ENCODE peak calls at places on chromosomes 12 and 14, in six cellular contexts. V is left cardiac atrium, H is HepG2, Z is AG09309, N is HS-5, U is C1 segment of cervical spinal cord. C is an unnamed sample.
A peak's percentile ranks its signal among the peaks of the same experiment; 100 is the strongest.

GRCh38 chr12:88472775-88473174 is 107.5 kb downstream of the KITLG start:
- DNase-seq in V (no peak), H (no peak), Z (no peak), N (peak; percentile 36), U (no peak), C (no peak)

GRCh38 chr12:120013659-120014380 is 24.8 kb downstream of the BICDL1 start:
- DNase-seq in V (no peak), H (peak; percentile 78), Z (no peak), N (no peak), U (no peak), C (no peak)

GRCh38 chr12:122087431-122088180 is 9.1 kb downstream of the MLXIP start:
- DNase-seq in V (no peak), H (no peak), Z (no peak), N (no peak), U (no peak), C (no peak)

GRCh38 chr12:117063162-117063911 is 35.9 kb downstream of the TESC start:
- DNase-seq in V (no peak), H (no peak), Z (no peak), N (no peak), U (peak; percentile 34), C (no peak)

GRCh38 chr12:93402333-93403311 is 24.9 kb downstream of the NUDT4 start:
- DNase-seq in V (no peak), H (no peak), Z (no peak), N (no peak), U (no peak), C (no peak)

GRCh38 chr12:39541471-39541870 is 78.1 kb downstream of the ABCD2 start:
- DNase-seq in V (no peak), H (no peak), Z (no peak), N (no peak), U (no peak), C (no peak)

GRCh38 chr12:69026341-69026740 is 93.4 kb upstream of the CPM start:
- DNase-seq in V (no peak), H (no peak), Z (no peak), N (no peak), U (no peak), C (no peak)

GRCh38 chr14:104524726-104525125 is 54.8 kb upstream of the C14orf180 start:
- DNase-seq in V (no peak), H (no peak), Z (no peak), N (no peak), U (no peak), C (no peak)

GRCh38 chr12:116317986-116318737 is 40.7 kb upstream of the MED13L start:
- DNase-seq in V (no peak), H (no peak), Z (no peak), N (no peak), U (no peak), C (no peak)

GRCh38 chr12:124756151-124756550 is 107.5 kb downstream of the SCARB1 start:
- DNase-seq in V (no peak), H (no peak), Z (no peak), N (no peak), U (no peak), C (no peak)

GRCh38 chr12:84599539-84599938 is 313.1 kb downstream of the SLC6A15 start:
- DNase-seq in V (no peak), H (no peak), Z (peak; percentile 7), N (no peak), U (no peak), C (no peak)

GRCh38 chr12:52182898-52183543 is 8.8 kb downstream of the KRT80 start:
- DNase-seq in V (no peak), H (no peak), Z (no peak), N (no peak), U (no peak), C (no peak)

GRCh38 chr14:75277796-75278421 is 719 bp upstream of the FOS start:
- DNase-seq in V (no peak), H (no peak), Z (no peak), N (no peak), U (no peak), C (no peak)

GRCh38 chr12:6735448-6736191 is 11.8 kb downstream of the COPS7A start:
- DNase-seq in V (peak; percentile 71), H (peak; percentile 46), Z (no peak), N (peak; percentile 52), U (peak; percentile 11), C (no peak)

GRCh38 chr14:51593397-51593796 is 58.3 kb upstream of the FRMD6 start:
- DNase-seq in V (no peak), H (no peak), Z (no peak), N (no peak), U (no peak), C (no peak)

GRCh38 chr12:120067084-120067869 is 49.3 kb downstream of the RAB35 start:
- DNase-seq in V (no peak), H (no peak), Z (no peak), N (no peak), U (no peak), C (no peak)

GRCh38 chr14:36238666-36239363 is 62.3 kb upstream of the PTCSC3 start:
- DNase-seq in V (no peak), H (no peak), Z (peak; percentile 75), N (peak; percentile 16), U (no peak), C (no peak)

GRCh38 chr12:132511516-132512196 is 21.7 kb downstream of the FBRSL1 start:
- DNase-seq in V (no peak), H (no peak), Z (no peak), N (no peak), U (no peak), C (no peak)

GRCh38 chr14:58607571-58608317 is 30.0 kb upstream of the DACT1 start:
- DNase-seq in V (no peak), H (no peak), Z (peak; percentile 44), N (peak; percentile 61), U (no peak), C (no peak)

GRCh38 chr14:42884100-42884499 is 1277.4 kb downstream of the LRFN5 start:
- DNase-seq in V (no peak), H (no peak), Z (no peak), N (peak; percentile 64), U (no peak), C (no peak)

GRCh38 chr14:67187210-67187609 is 2.0 kb upstream of the GARIN2 start:
- DNase-seq in V (no peak), H (peak; percentile 38), Z (peak; percentile 45), N (peak; percentile 61), U (no peak), C (peak; percentile 11)

GRCh38 chr14:28867571-28867970 is 101.0 kb downstream of the FOXG1 start:
- DNase-seq in V (no peak), H (no peak), Z (no peak), N (no peak), U (no peak), C (no peak)

GRCh38 chr12:98997-99396 is 32.4 kb downstream of the IQSEC3 start:
- DNase-seq in V (no peak), H (no peak), Z (no peak), N (no peak), U (no peak), C (no peak)

GRCh38 chr12:92602476-92602875 is 100.3 kb upstream of the PLEKHG7 start:
- DNase-seq in V (no peak), H (no peak), Z (peak; percentile 84), N (peak; percentile 94), U (no peak), C (no peak)

GRCh38 chr12:84842406-84843013 is 70.1 kb downstream of the SLC6A15 start:
- DNase-seq in V (no peak), H (peak; percentile 16), Z (peak; percentile 23), N (peak; percentile 34), U (no peak), C (peak; percentile 12)

GRCh38 chr14:105283899-105284298 is 16.9 kb downstream of the BRF1 start:
- DNase-seq in V (no peak), H (no peak), Z (no peak), N (no peak), U (no peak), C (no peak)

GRCh38 chr12:108701779-108702435 is 29.4 kb downstream of the CORO1C start:
- DNase-seq in V (no peak), H (no peak), Z (no peak), N (no peak), U (no peak), C (no peak)

GRCh38 chr12:101209319-101210302 is at the start of gene SLC5A8:
- DNase-seq in V (no peak), H (no peak), Z (no peak), N (no peak), U (no peak), C (no peak)

GRCh38 chr14:99524804-99525698 is 43.8 kb downstream of the CCNK start:
- DNase-seq in V (no peak), H (no peak), Z (no peak), N (no peak), U (peak; percentile 15), C (no peak)

GRCh38 chr14:95486875-95487668 is 29.4 kb downstream of the SYNE3 start:
- DNase-seq in V (no peak), H (no peak), Z (no peak), N (no peak), U (no peak), C (no peak)

GRCh38 chr14:104827173-104828055 is 26.5 kb downstream of the ZBTB42 start:
- DNase-seq in V (no peak), H (peak; percentile 76), Z (no peak), N (no peak), U (no peak), C (no peak)

GRCh38 chr12:72277415-72277814 is 5.2 kb downstream of the TRHDE start:
- DNase-seq in V (no peak), H (no peak), Z (no peak), N (no peak), U (no peak), C (no peak)

GRCh38 chr12:52533686-52534470 is 13.7 kb upstream of the KRT5 start:
- DNase-seq in V (no peak), H (no peak), Z (no peak), N (no peak), U (no peak), C (no peak)

GRCh38 chr14:24279301-24280186 is 8.1 kb upstream of the RABGGTA start:
- DNase-seq in V (no peak), H (no peak), Z (no peak), N (no peak), U (peak; percentile 48), C (no peak)

GRCh38 chr12:111447571-111448265 is 42.0 kb downstream of the SH2B3 start:
- DNase-seq in V (no peak), H (no peak), Z (no peak), N (no peak), U (no peak), C (no peak)

GRCh38 chr14:61663312-61663974 is 31.9 kb upstream of the HIF1A start:
- DNase-seq in V (no peak), H (no peak), Z (no peak), N (no peak), U (no peak), C (no peak)

C was measured in AG09319.